ENCODE peak calls at places on chromosomes 12 and 14, in ten cellular contexts. M, Q, O, P, S, N, Y, W, E and B are unnamed samples.

GRCh38 chr14:44215660-44216059 is 291.4 kb downstream of the FSCB start:
- DNase-seq in M (no peak), Q (no peak), O (no peak), P (no peak), S (no peak), N (no peak), Y (no peak), W (no peak), E (no peak), B (no peak)

GRCh38 chr12:25796523-25797000 is 161.9 kb upstream of the RASSF8 start:
- DNase-seq in M (no peak), Q (peak), O (no peak), P (no peak), S (no peak), N (no peak), Y (no peak), W (no peak), E (no peak), B (no peak)

GRCh38 chr12:111467092-111467861 is 61.6 kb downstream of the SH2B3 start:
- DNase-seq in M (no peak), Q (no peak), O (no peak), P (no peak), S (no peak), N (no peak), Y (no peak), W (no peak), E (no peak), B (no peak)

GRCh38 chr12:70823182-70823976 is 97.2 kb downstream of the PTPRR start:
- DNase-seq in M (no peak), Q (no peak), O (no peak), P (no peak), S (no peak), N (peak), Y (no peak), W (no peak), E (no peak), B (no peak)

GRCh38 chr12:109797905-109798669 is 35.1 kb downstream of the TRPV4 start:
- DNase-seq in M (no peak), Q (peak), O (no peak), P (no peak), S (no peak), N (no peak), Y (no peak), W (no peak), E (no peak), B (no peak)

GRCh38 chr12:47832263-47832933 is 12.7 kb upstream of the HDAC7 start:
- DNase-seq in M (peak), Q (no peak), O (no peak), P (no peak), S (no peak), N (no peak), Y (peak), W (no peak), E (no peak), B (no peak)

GRCh38 chr14:87756661-87757060 is 236.3 kb downstream of the GALC start:
- DNase-seq in M (no peak), Q (no peak), O (no peak), P (no peak), S (no peak), N (no peak), Y (no peak), W (no peak), E (no peak), B (no peak)

GRCh38 chr14:68278568-68279436 is 459.2 kb downstream of the RAD51B start:
- DNase-seq in M (no peak), Q (no peak), O (no peak), P (no peak), S (peak), N (no peak), Y (no peak), W (no peak), E (no peak), B (no peak)

GRCh38 chr12:18970603-18971002 is 158.9 kb upstream of the PLEKHA5 start:
- DNase-seq in M (no peak), Q (no peak), O (no peak), P (no peak), S (no peak), N (no peak), Y (no peak), W (no peak), E (no peak), B (no peak)

GRCh38 chr12:122467983-122468382 is 32.7 kb downstream of the ZCCHC8 start:
- DNase-seq in M (no peak), Q (no peak), O (no peak), P (no peak), S (no peak), N (no peak), Y (no peak), W (no peak), E (no peak), B (peak)

GRCh38 chr12:1661553-1662335 is 29.1 kb upstream of the ADIPOR2 start:
- DNase-seq in M (peak), Q (peak), O (peak), P (peak), S (peak), N (peak), Y (peak), W (peak), E (peak), B (peak)

GRCh38 chr12:62760779-62761178 is 174.2 kb downstream of the PPM1H start:
- DNase-seq in M (no peak), Q (peak), O (no peak), P (no peak), S (no peak), N (no peak), Y (no peak), W (peak), E (no peak), B (peak)

GRCh38 chr12:24751181-24751580 is 197.7 kb downstream of the BCAT1 start:
- DNase-seq in M (no peak), Q (no peak), O (no peak), P (no peak), S (no peak), N (no peak), Y (no peak), W (no peak), E (no peak), B (no peak)

GRCh38 chr12:6608592-6609311 is 1.6 kb upstream of the CHD4 start:
- DNase-seq in M (no peak), Q (no peak), O (peak), P (no peak), S (no peak), N (no peak), Y (no peak), W (peak), E (no peak), B (peak)

GRCh38 chr14:95667251-95667693 is 19.0 kb upstream of the TCL1B start:
- DNase-seq in M (no peak), Q (peak), O (no peak), P (no peak), S (no peak), N (no peak), Y (no peak), W (no peak), E (no peak), B (no peak)

GRCh38 chr12:72448089-72448488 is 175.9 kb downstream of the TRHDE start:
- DNase-seq in M (no peak), Q (no peak), O (no peak), P (no peak), S (no peak), N (no peak), Y (no peak), W (no peak), E (no peak), B (no peak)

GRCh38 chr12:82326905-82327503 is 31.2 kb downstream of the CCDC59 start:
- DNase-seq in M (peak), Q (peak), O (no peak), P (no peak), S (peak), N (no peak), Y (no peak), W (no peak), E (no peak), B (no peak)

GRCh38 chr12:57737467-57738141 is 938 bp downstream of the AGAP2 start:
- DNase-seq in M (no peak), Q (peak), O (no peak), P (peak), S (peak), N (peak), Y (no peak), W (no peak), E (no peak), B (peak)

GRCh38 chr14:74867673-74868072 is 8.3 kb downstream of the PROX2 start:
- DNase-seq in M (no peak), Q (no peak), O (peak), P (no peak), S (peak), N (peak), Y (peak), W (no peak), E (peak), B (no peak)

GRCh38 chr14:105411017-105411941 is 8.3 kb upstream of the MTA1 start:
- DNase-seq in M (peak), Q (peak), O (no peak), P (peak), S (peak), N (no peak), Y (no peak), W (peak), E (no peak), B (no peak)

GRCh38 chr12:102474438-102475064 is 5.8 kb downstream of the IGF1 start:
- DNase-seq in M (no peak), Q (no peak), O (peak), P (no peak), S (no peak), N (no peak), Y (no peak), W (no peak), E (no peak), B (no peak)

GRCh38 chr14:91575469-91576208 is 65.5 kb upstream of the PPP4R3A start:
- DNase-seq in M (no peak), Q (no peak), O (no peak), P (peak), S (no peak), N (no peak), Y (no peak), W (no peak), E (no peak), B (no peak)

GRCh38 chr12:47509398-47509851 is 196.4 kb downstream of the RPAP3 start:
- DNase-seq in M (no peak), Q (peak), O (no peak), P (no peak), S (peak), N (no peak), Y (no peak), W (no peak), E (no peak), B (no peak)

GRCh38 chr12:45785315-45785714 is 55.8 kb downstream of the ARID2 start:
- DNase-seq in M (no peak), Q (no peak), O (no peak), P (no peak), S (no peak), N (no peak), Y (no peak), W (no peak), E (no peak), B (no peak)

GRCh38 chr12:96350982-96351381 is 49.3 kb downstream of the CDK17 start:
- DNase-seq in M (no peak), Q (no peak), O (no peak), P (no peak), S (no peak), N (no peak), Y (no peak), W (no peak), E (no peak), B (no peak)

GRCh38 chr12:110577717-110578521 is 5.2 kb downstream of the PPTC7 start:
- DNase-seq in M (peak), Q (no peak), O (peak), P (no peak), S (peak), N (no peak), Y (no peak), W (no peak), E (no peak), B (no peak)

GRCh38 chr14:103730490-103731035 is 15.0 kb downstream of the ZFYVE21 start:
- DNase-seq in M (peak), Q (no peak), O (no peak), P (no peak), S (no peak), N (no peak), Y (no peak), W (no peak), E (no peak), B (no peak)

GRCh38 chr12:108822458-108823205 is 34.8 kb downstream of the SSH1 start:
- DNase-seq in M (no peak), Q (no peak), O (no peak), P (no peak), S (no peak), N (no peak), Y (no peak), W (no peak), E (no peak), B (no peak)

GRCh38 chr12:109744991-109745942 is 31.6 kb downstream of the FAM222A start:
- DNase-seq in M (no peak), Q (no peak), O (no peak), P (no peak), S (no peak), N (no peak), Y (no peak), W (no peak), E (no peak), B (no peak)